ENCODE peak calls at places on chromosomes 5 and 9, in seven cellular contexts. U, I, S, N, V, C and A are unnamed samples.

GRCh38 chr5:164217464-164217863 is 712.0 kb downstream of the MAT2B start:
- DNase-seq in S (no peak), V (no peak), N (no peak), I (no peak), U (no peak), C (no peak), A (no peak)

GRCh38 chr5:16489322-16489791 is 23.8 kb upstream of the ZNF622 start:
- DNase-seq in C (peak), I (no peak), V (no peak), S (no peak), N (no peak), U (peak), A (no peak)

GRCh38 chr5:170603578-170604565 is 100.1 kb downstream of the KCNIP1 start:
- DNase-seq in I (no peak), C (no peak), N (peak), V (no peak), U (peak), S (no peak), A (no peak)

GRCh38 chr9:126482361-126483044 is 131.2 kb upstream of the LMX1B start:
- DNase-seq in I (no peak), C (peak), N (no peak), U (peak), V (no peak), S (peak), A (no peak)

GRCh38 chr5:147098233-147098790 is 136.5 kb upstream of the STK32A start:
- DNase-seq in V (no peak), S (no peak), U (peak), N (peak), C (peak), I (no peak), A (no peak)

GRCh38 chr9:37410354-37410861 is 12.1 kb upstream of the GRHPR start:
- DNase-seq in U (no peak), S (no peak), V (no peak), I (no peak), C (no peak), N (no peak), A (no peak)

GRCh38 chr5:137498736-137499505 is at the start of gene SPOCK1:
- DNase-seq in S (peak), I (peak), C (peak), N (peak), U (peak), V (peak), A (peak)

GRCh38 chr5:71839049-71839834 is 120.2 kb downstream of the CARTPT start:
- DNase-seq in V (no peak), S (no peak), U (no peak), C (no peak), N (no peak), I (no peak), A (no peak)

GRCh38 chr5:178372091-178372695 is 139.6 kb upstream of the PHYKPL start:
- DNase-seq in N (no peak), I (no peak), C (no peak), U (no peak), S (peak), V (no peak), A (no peak)

GRCh38 chr5:180116441-180117377 is 45.1 kb upstream of the RNF130 start:
- DNase-seq in N (no peak), C (no peak), V (peak), S (peak), U (no peak), I (peak), A (no peak)

GRCh38 chr5:123512631-123513461 is 869 bp downstream of the CSNK1G3 start:
- DNase-seq in U (peak), S (peak), V (peak), C (peak), N (peak), I (peak), A (peak)

GRCh38 chr5:95392593-95393182 is 1.5 kb downstream of the FAM81B start:
- DNase-seq in S (no peak), C (peak), I (no peak), U (peak), N (no peak), V (no peak), A (no peak)

GRCh38 chr5:141825836-141826560 is 52.2 kb downstream of the PCDH1 start:
- DNase-seq in V (no peak), U (no peak), C (no peak), S (no peak), I (no peak), N (no peak), A (no peak)

GRCh38 chr9:91025856-91026255 is 224.2 kb downstream of the SYK start:
- DNase-seq in S (no peak), I (peak), V (no peak), U (no peak), N (no peak), C (no peak), A (no peak)

GRCh38 chr9:13648068-13648467 is 368.6 kb upstream of the MPDZ start:
- DNase-seq in N (no peak), C (no peak), U (no peak), V (no peak), I (no peak), S (no peak), A (no peak)

GRCh38 chr9:127783111-127783621 is 2.7 kb upstream of the CDK9 start:
- DNase-seq in S (peak), U (no peak), N (peak), C (no peak), I (no peak), V (peak), A (no peak)

GRCh38 chr5:119021333-119021732 is 33.0 kb upstream of the DTWD2 start:
- DNase-seq in I (no peak), N (no peak), U (no peak), S (no peak), C (no peak), V (no peak), A (no peak)

GRCh38 chr9:38507587-38507986 is 83.3 kb upstream of the IGFBPL1 start:
- DNase-seq in C (no peak), I (no peak), N (no peak), V (no peak), U (no peak), S (no peak), A (no peak)

GRCh38 chr5:102922839-102923477 is 167.9 kb downstream of the PAM start:
- DNase-seq in S (no peak), V (no peak), U (peak), N (peak), C (peak), I (no peak), A (no peak)

GRCh38 chr5:141883184-141883947 is 5.2 kb upstream of the PCDH1 start:
- DNase-seq in I (no peak), C (no peak), S (peak), U (peak), V (peak), N (no peak), A (no peak)

GRCh38 chr5:69531010-69531785 is 28.8 kb upstream of the GTF2H2C start:
- DNase-seq in C (no peak), N (no peak), S (no peak), U (no peak), I (no peak), V (no peak), A (no peak)

DNA sequence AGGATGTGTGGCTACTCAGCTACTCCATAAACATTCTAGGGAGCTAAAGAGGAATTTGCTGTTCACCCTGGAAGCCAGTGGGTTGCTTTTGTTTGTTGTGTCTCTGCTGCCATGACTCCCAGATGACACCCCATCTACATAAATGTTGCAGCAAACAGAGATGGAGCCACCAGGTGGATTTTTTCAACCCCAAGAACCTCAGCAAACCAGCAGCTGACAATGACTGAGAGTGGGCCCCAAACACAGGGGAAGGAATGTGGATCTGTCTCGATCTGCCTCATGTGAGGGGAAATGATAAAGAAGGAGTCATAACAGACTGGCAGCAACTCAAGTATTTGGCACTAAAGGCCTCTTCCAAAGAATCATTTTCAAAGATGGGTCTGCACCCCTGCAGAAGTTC is 132.7 kb upstream of the TNC start:
- DNase-seq in U (peak), C (peak), S (no peak), V (no peak), N (no peak), I (no peak), A (no peak)
- TF ChIP-seq CTCF in U (no peak), C (peak), S (no peak), V (no peak), N (no peak), I (no peak), A (no peak)

GRCh38 chr5:168881427-168882149 is 302.4 kb upstream of the PANK3 start:
- DNase-seq in S (no peak), I (no peak), C (no peak), U (no peak), N (no peak), V (no peak), A (no peak)
- TF ChIP-seq CTCF in S (no peak), I (no peak), C (no peak), U (no peak), N (no peak), V (no peak), A (peak)

GRCh38 chr9:99821187-99822095 is at the start of gene NR4A3:
- DNase-seq in V (peak), I (peak), C (peak), U (peak), N (peak), S (peak), A (peak)
- TF ChIP-seq CTCF in V (peak), I (no peak), C (no peak), U (peak), N (peak), S (peak), A (peak)

DNA sequence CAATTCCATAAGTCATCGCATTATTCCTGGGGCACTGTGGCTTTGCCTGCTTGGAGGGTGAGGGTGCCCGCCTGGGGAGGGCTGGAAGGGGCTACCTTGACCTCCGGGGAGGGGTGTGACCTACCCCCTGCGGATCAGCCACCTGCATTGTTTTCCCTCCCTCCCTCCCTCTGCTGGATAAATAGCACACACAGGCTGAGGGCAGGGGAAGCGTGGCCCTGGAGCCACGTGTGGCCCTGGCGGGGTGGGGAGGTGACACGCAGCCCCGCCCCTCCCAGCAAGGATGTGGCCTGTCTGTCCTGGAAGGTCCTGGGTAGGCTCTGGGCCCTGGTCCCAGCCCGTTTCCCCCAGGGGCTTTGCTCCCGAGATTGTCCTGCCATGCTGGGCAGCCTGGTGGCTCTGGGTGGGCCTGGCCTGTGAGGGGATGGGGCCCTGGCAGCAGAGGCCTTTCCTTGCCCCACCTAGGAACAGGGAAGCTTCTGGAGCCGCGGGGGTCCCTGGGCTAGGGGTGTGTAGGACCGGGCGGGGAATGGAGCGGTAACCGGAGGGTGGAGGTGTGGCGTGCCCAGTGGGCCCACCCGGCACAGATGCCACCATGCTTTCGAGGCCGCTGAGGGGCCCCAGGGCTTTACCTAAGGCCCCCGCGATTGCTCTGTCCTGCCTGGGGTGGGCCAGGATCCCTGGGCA is 33.4 kb downstream of the RXRA start:
- DNase-seq in I (no peak), U (no peak), V (no peak), C (no peak), N (no peak), S (no peak), A (no peak)
- TF ChIP-seq CTCF in I (no peak), U (no peak), V (no peak), C (no peak), N (no peak), S (no peak), A (no peak)

GRCh38 chr5:79333852-79334557 is 98.1 kb downstream of the JMY start:
- DNase-seq in N (no peak), V (no peak), C (no peak), S (no peak), U (no peak), I (no peak), A (no peak)
- TF ChIP-seq CTCF in N (no peak), V (no peak), C (no peak), S (no peak), U (no peak), I (no peak), A (no peak)

DNA sequence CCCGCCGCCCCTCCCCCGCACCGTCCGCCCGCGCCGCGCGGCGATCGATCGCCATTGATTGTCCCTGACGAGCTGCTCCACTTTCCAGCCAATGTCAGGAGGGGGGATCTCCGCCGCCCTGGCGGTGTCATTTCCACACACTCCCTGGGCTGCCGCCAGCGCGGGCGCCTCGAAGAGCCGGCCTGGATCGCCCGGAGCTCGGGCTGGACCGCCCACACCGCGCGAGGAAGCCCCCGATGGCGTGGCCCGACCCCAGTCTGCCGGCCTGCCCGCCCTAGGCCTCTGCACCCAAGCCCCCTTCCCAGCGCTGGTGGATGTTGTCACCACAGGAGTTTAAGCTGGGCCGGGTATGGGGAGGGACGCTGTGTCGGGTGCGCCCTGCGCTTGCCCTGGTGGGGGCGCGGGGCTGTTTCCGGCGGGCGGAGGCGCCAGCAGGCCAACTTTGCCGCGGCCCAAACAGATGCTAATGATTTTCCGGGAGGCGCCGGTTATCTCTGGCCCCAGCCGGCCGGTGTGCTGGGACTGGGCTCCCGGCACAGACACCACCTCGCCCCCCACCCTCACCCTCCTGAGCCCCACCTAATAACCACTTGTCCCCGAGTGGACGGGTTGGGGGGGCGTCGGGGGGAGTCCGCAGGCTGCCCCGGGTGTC is 10.6 kb upstream of the CXXC5 start:
- DNase-seq in S (peak), N (peak), U (peak), V (peak), C (peak), I (peak), A (peak)
- TF ChIP-seq CTCF in S (peak), N (peak), U (no peak), V (peak), C (no peak), I (peak), A (peak)

DNA sequence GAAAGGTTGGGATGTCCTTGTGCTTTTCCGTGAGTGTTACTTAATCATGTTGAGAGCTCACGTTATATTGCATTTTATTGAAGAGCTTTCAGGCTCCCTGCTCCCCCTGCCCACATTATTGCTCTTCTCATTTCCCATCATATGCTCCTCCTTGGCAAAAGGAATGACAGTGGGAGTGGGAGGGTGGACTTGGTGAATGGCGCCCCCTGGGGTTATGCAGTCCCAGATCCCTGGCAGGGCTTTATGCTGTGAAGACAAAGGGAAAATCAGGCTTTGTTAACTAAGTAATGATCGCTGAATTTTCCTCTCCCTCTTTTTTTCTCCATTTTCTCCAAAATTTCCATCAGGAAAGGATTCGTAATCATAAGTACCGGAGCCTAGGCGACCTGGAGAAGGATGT is 166.6 kb downstream of the SMARCA2 start:
- DNase-seq in I (no peak), V (no peak), N (peak), C (no peak), S (peak), U (peak), A (no peak)
- TF ChIP-seq CTCF in I (peak), V (peak), N (no peak), C (peak), S (peak), U (peak), A (peak)